ENCODE peak calls at places on chromosomes 5 and 9, in four cellular contexts. T is HCT116, G is HepG2, J is K562. B is an unnamed sample.
A peak's percentile ranks its signal among the peaks of the same experiment; 100 is the strongest.

GRCh38 chr5:6545770-6546690 is 86.8 kb downstream of the NSUN2 start:
- DNase-seq in T (no peak), G (no peak), J (no peak), B (no peak)

GRCh38 chr9:26535146-26535545 is 357.5 kb downstream of the CAAP1 start:
- DNase-seq in T (no peak), G (no peak), J (no peak), B (no peak)

GRCh38 chr5:1724822-1725602 is 74.6 kb downstream of the MRPL36 start:
- DNase-seq in T (no peak), G (no peak), J (peak; percentile 62), B (no peak)

GRCh38 chr9:131096490-131097258 is at the start of gene AIF1L:
- DNase-seq in T (peak; percentile 29), G (no peak), J (peak; percentile 77), B (peak; percentile 77)

GRCh38 chr5:98770158-98770910 is 3.1 kb upstream of the RGMB start:
- DNase-seq in T (no peak), G (peak; percentile 41), J (no peak), B (peak; percentile 48)

GRCh38 chr9:90942555-90942954 is 140.9 kb downstream of the SYK start:
- DNase-seq in T (no peak), G (no peak), J (no peak), B (no peak)

GRCh38 chr5:127275641-127276193 is 14.9 kb upstream of the MEGF10 start:
- DNase-seq in T (no peak), G (no peak), J (no peak), B (no peak)

GRCh38 chr9:115847245-115847644 is 306.3 kb upstream of the PAPPA start:
- DNase-seq in T (no peak), G (no peak), J (no peak), B (no peak)

GRCh38 chr9:92663951-92664350 is 6.0 kb downstream of the IPPK start:
- DNase-seq in T (no peak), G (no peak), J (no peak), B (no peak)

GRCh38 chr9:126453156-126453963 is 126.7 kb downstream of the MVB12B start:
- DNase-seq in T (no peak), G (no peak), J (no peak), B (no peak)

GRCh38 chr5:33023649-33024048 is 312.5 kb downstream of the NPR3 start:
- DNase-seq in T (no peak), G (no peak), J (no peak), B (no peak)

GRCh38 chr5:91591076-91591475 is 208.0 kb upstream of the ARRDC3 start:
- DNase-seq in T (peak; percentile 33), G (no peak), J (no peak), B (no peak)

GRCh38 chr5:91584352-91584751 is 201.2 kb upstream of the ARRDC3 start:
- DNase-seq in T (no peak), G (no peak), J (no peak), B (no peak)

GRCh38 chr5:91586232-91586631 is 203.1 kb upstream of the ARRDC3 start:
- DNase-seq in T (no peak), G (peak; percentile 1), J (no peak), B (no peak)
- TF ChIP-seq ELF1 in T (no peak), G (no peak), J (no peak), B (no peak)

GRCh38 chr5:144567416-144567770 is 396.7 kb downstream of the KCTD16 start:
- DNase-seq in T (no peak), G (no peak), J (no peak), B (no peak)
- TF ChIP-seq ELF1 in T (no peak), G (no peak), J (no peak), B (no peak)

GRCh38 chr5:125311743-125312142 is 565.3 kb upstream of the ZNF608 start:
- DNase-seq in T (no peak), G (no peak), J (no peak), B (no peak)

GRCh38 chr5:125310749-125311148 is 564.3 kb upstream of the ZNF608 start:
- DNase-seq in T (no peak), G (no peak), J (no peak), B (no peak)

GRCh38 chr5:125302577-125302976 is 556.1 kb upstream of the ZNF608 start:
- DNase-seq in T (no peak), G (no peak), J (no peak), B (no peak)

GRCh38 chr5:125301704-125302103 is 555.3 kb upstream of the ZNF608 start:
- DNase-seq in T (no peak), G (no peak), J (no peak), B (no peak)

DNA sequence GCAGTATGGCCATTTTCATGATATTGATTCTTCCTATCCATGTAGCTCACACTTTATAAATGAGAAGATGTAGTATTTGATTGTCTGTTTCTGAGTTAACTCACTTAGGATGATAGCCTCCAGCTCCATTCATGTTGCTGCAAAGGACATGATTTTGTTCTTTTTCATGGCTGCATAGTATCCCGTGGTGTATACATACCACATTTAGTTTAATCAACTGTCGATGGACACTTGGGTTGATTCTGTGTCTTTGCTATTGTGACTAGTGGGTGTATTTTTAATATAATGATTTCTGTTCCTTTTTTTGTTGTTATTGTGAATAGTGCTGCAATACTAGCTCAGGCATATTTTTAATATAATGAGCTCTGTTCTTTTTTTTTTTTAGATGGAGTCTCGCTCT is 560.3 kb upstream of the ZNF608 start:
- DNase-seq in T (no peak), G (no peak), J (no peak), B (no peak)
- TF ChIP-seq ELF1 in T (no peak), G (no peak), J (no peak), B (no peak)

DNA sequence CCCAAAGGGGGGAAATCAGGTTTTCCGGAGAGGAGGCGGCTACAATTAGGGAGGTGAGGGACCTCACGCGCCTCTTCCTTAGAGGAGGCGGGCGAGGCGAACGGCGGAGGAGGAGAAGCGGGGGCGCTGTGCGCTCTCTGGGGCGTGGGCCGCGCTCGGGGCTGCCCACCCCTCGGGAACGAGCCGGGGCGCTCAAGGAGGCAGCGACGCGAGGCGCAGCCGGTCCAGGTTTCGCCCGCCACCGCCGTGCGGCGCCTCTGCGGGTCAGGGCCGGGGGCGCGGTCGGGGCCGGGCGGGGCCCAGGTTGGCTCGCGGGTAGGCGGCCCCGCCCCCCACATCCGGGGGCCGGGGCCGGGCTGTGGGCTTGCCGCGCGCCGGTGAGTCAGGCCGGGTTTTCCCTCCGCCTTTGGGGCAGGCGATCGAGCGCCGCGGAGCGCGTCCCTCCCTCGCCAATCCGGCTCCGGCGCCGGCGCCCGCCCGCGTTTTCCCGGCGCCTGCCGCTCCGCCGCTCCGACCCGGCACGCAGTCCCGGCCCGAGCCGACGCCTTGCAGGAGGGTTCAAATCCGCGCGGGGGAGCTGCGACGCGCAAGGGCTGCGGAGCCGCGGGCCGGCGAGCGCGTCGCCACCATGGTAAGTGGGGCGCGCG is at the start of gene N4BP3:
- DNase-seq in T (peak; percentile 47), G (no peak), J (peak; percentile 90), B (peak; percentile 91)
- TF ChIP-seq ELF1 in T (no peak), G (no peak), J (peak; percentile 34), B (no peak)

DNA sequence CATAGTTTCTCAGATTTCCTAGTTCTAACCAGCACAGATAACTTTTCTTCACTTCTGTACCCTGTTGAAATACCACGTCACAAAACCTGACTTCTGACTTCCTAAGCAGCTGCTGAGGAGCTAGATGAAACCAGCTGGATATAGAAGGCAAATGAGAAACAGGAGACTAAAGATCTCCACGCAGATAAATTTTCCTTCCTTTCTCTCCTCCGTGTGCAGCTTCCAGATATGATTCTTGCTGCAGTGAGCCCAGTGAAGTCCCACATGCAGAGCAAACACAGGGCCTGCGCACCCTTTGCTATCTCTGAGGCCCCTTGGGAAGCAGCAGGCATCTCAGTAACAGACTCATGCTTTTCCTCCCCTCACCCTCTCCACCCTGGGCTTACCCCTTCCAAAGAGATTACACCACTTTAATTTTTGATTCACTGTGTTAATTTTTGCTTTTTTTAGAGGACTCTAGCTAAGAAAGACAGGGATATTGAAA is 1638.3 kb downstream of the MAT2B start:
- DNase-seq in T (no peak), G (no peak), J (no peak), B (peak; percentile 4)
- TF ChIP-seq ELF1 in T (no peak), G (no peak), J (no peak), B (no peak)

DNA sequence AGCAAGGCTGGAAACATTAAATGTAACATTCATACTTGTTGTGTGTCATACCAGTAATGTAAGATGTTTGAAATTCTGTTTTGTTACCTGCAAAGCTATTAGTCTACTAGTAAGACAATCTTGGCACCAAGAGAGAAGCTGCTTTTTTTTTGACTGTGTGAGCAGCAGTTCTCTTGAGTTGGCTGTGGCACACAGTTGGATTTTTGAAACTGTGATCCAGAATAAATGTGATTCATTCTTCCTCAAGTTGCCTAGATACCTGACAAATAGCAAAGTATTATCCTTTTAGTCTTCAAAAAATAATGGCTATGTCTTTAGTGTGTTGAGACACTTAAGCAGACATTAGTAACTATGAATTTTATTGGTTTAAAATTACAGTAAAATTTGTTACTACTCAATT is 57.2 kb upstream of the HAPLN1 start:
- DNase-seq in T (no peak), G (no peak), J (no peak), B (no peak)
- TF ChIP-seq ELF1 in T (no peak), G (no peak), J (no peak), B (no peak)

GRCh38 chr9:127898433-127899199 is 787 bp downstream of the ST6GALNAC6 start:
- DNase-seq in T (no peak), G (peak; percentile 50), J (peak; percentile 65), B (peak; percentile 73)

GRCh38 chr9:127899200-127899943 is at the start of gene ST6GALNAC6:
- DNase-seq in T (no peak), G (no peak), J (peak; percentile 86), B (peak; percentile 98)

GRCh38 chr9:127896395-127897193 is 2.8 kb downstream of the ST6GALNAC6 start:
- DNase-seq in T (no peak), G (no peak), J (no peak), B (no peak)

GRCh38 chr9:127895811-127896210 is 3.6 kb downstream of the ST6GALNAC6 start:
- DNase-seq in T (no peak), G (no peak), J (no peak), B (no peak)

GRCh38 chr9:127897194-127897692 is 2.2 kb downstream of the ST6GALNAC6 start:
- DNase-seq in T (no peak), G (peak; percentile 95), J (peak; percentile 85), B (peak; percentile 94)
- TF ChIP-seq ELF1 in T (no peak), G (peak; percentile 69), J (no peak), B (no peak)

DNA sequence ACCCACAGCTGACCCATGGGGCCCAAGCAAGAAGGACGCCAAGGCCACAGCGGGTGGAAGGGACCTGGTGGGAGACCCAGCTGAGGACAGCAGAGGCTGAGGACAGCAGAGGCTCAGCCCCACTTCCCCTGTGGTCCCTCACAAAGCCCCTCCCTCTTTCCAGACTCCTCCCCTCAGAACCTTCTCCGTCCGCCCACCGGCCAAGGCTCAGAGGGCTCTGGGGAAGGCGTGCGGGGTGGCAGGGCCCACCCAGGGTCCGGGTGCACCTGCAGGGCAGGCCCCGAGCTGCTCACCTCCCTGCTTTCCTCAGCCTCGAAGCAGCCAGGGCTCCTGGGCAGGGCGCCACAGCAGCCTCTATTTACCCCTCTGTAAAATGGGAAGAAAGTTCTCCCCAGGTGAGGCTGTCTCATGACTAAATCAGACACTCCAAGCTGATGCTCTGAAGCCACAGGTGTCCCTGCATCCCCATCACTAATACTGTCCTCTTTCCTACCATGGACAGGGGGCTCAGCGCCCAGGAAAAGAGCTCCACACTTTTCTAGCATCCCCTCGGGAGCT is 137.9 kb upstream of the PPP1R26 start:
- DNase-seq in T (no peak), G (no peak), J (no peak), B (no peak)
- TF ChIP-seq ELF1 in T (no peak), G (no peak), J (no peak), B (no peak)

GRCh38 chr5:124923131-124923530 is 176.7 kb upstream of the ZNF608 start:
- DNase-seq in T (no peak), G (no peak), J (no peak), B (no peak)
- TF ChIP-seq ELF1 in T (no peak), G (no peak), J (no peak), B (no peak)

B was measured in SK-N-SH.